ENCODE peak calls at places on chromosomes 3 and 15, in four cellular contexts. O is transverse colon, R is lower leg skin, U is stomach. J is an unnamed sample.
A peak's percentile ranks its signal among the peaks of the same experiment; 100 is the strongest.

GRCh38 chr3:79822076-79822475 is 54.3 kb upstream of the ROBO1 start:
- DNase-seq in R (no peak), U (no peak), O (no peak), J (no peak)

GRCh38 chr15:90059208-90059985 is 42.9 kb downstream of the IDH2 start:
- DNase-seq in O (peak; percentile 88), U (peak; percentile 73), R (no peak), J (no peak)

GRCh38 chr3:46656778-46657556 is 36.5 kb downstream of the ALS2CL start:
- DNase-seq in R (no peak), U (no peak), O (no peak), J (no peak)

GRCh38 chr3:120177151-120177550 is 82.9 kb upstream of the GSK3B start:
- DNase-seq in U (no peak), O (no peak), R (no peak), J (peak; percentile 26)

GRCh38 chr3:87311309-87311708 is 34.9 kb upstream of the POU1F1 start:
- DNase-seq in O (no peak), R (no peak), U (no peak), J (no peak)

GRCh38 chr3:104474011-104474410 is 892.7 kb upstream of the ALCAM start:
- DNase-seq in R (no peak), U (no peak), O (no peak), J (no peak)

GRCh38 chr3:194941360-194941955 is 255.8 kb downstream of the FAM43A start:
- DNase-seq in O (no peak), R (no peak), U (no peak), J (no peak)

GRCh38 chr15:48250640-48251076 is 44.6 kb downstream of the SLC12A1 start:
- DNase-seq in R (no peak), O (peak; percentile 12), U (no peak), J (peak; percentile 62)

GRCh38 chr3:5022187-5022965 is 43.1 kb downstream of the BHLHE40 start:
- DNase-seq in U (no peak), R (no peak), O (no peak), J (no peak)

GRCh38 chr3:107598926-107599754 is 76.4 kb downstream of the BBX start:
- DNase-seq in U (no peak), R (no peak), O (peak; percentile 62), J (peak; percentile 28)

GRCh38 chr3:154428369-154429206 is 1.4 kb downstream of the GPR149 start:
- DNase-seq in U (no peak), O (no peak), R (peak; percentile 81), J (no peak)

GRCh38 chr3:125478321-125478720 is 41.7 kb downstream of the SNX4 start:
- DNase-seq in U (no peak), O (no peak), R (no peak), J (no peak)

DNA sequence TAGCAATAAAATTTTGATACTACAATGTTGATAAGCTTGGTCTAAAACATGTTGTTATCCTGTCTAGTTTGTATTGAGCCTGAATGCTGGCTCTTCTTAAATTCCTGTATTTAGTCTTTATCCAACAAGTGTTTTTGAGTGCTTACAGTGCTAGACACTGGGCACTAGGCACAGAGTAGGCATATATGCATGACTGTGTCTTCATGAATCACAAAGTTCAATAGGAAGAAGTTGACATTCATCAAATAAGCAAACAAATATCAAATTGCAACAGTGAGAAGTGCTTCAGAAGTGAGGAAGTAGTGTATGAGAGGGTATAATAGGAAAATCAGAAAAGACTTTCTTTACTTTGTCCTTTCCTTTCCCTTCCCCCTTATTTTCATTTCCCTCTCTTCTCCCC is 6.8 kb downstream of the CD96 start:
- DNase-seq in U (no peak), O (no peak), R (no peak), J (no peak)
- H3K4me3 ChIP-seq in U (no peak overlapping the region), O (no peak overlapping the region), R (no peak overlapping the region), J (no peak overlapping the region)

DNA sequence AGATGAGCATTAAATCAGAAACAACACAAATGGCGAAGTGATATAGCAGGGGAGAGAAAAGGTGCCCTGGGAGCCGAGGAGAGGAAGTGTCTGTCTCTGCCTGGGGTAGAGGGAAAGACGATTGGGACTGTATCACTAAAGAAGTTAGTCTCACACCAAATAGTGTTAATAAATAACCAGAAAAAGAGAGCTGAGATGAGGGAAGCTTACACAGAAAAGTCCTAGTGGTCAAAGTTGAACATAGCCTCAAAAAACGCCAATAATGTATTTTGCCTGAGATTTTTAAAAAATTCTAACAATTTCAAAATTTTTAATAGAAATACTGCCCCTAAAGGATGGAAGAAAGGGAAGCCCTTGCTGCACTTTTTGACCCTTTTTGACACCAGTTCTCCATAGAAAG is 417.6 kb downstream of the TUSC7 start:
- DNase-seq in U (no peak), R (no peak), O (no peak), J (no peak)
- TF ChIP-seq CTCF in U (no peak), R (no peak), O (no peak), J (no peak)

GRCh38 chr3:191328963-191329653 is at the start of gene CCDC50:
- DNase-seq in O (peak; percentile 93), U (peak; percentile 86), R (peak; percentile 97), J (no peak)

GRCh38 chr3:191330309-191330712 is at the start of gene UTS2B:
- DNase-seq in O (no peak), R (no peak), U (no peak), J (no peak)

GRCh38 chr3:191328383-191328962 is 721 bp upstream of the CCDC50 start:
- DNase-seq in O (no peak), U (no peak), R (no peak), J (no peak)

GRCh38 chr3:191331443-191331842 is 1.1 kb upstream of the UTS2B start:
- DNase-seq in O (no peak), R (no peak), U (no peak), J (no peak)

GRCh38 chr3:191329654-191330308 is 545 bp downstream of the UTS2B start:
- DNase-seq in O (peak; percentile 69), U (peak; percentile 54), R (peak; percentile 91), J (no peak)
- H3K4me3 ChIP-seq in O (peak overlapping the region; percentile 85), U (peak overlapping the region; percentile 62), R (peak overlapping the region; percentile 92), J (peak overlapping the region; percentile 79)

DNA sequence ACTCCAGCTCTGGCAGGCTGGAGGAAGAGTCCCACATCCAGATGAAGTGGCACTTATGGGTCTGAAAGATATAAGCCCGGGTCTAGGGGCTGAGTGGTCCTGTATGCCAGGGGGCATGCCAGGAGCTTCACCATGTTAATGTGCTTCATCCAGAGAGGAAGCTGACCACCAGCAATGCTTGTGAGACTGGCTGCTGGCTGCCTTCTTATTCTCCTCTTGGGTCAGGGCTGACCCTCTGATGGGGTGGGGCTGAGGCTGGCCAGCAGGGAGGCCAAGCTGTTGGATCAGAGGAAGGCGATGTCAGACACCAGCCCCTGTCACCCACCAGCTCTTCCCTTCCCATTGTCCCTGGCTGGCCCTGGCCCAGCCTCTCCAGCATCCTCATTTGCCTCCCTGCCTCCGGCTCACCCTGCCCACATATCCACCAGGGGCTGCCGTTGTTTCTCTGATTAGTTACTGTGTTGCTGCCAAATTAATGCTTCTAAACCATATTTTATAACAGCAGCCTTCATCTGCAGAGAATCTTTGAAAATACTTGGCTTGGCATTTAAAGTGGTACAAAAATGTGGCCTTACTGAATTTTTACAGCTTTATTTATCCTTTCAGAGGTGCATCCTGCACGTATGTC is 20.4 kb upstream of the PSTPIP1 start:
- DNase-seq in U (no peak), O (no peak), R (no peak), J (no peak)
- TF ChIP-seq CTCF in U (no peak), O (no peak), R (no peak), J (no peak)

DNA sequence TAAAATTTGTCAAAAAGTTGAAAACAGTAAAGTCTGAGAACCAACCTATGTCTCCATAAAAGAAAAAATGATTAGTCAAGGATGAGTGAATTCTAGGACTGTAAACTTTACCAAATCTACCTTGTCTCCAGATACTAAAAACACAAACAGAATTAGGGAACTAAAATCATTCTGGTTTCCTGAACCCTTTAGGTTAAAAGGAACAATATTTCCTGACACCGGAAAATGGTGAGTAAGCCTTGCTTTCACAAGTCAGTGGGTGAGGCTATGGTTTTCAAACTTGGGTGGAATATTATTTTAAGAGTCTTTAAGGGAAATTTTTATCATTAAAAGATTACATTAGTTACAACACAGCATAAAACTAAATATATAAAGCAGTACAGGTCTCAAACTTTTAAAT is 2.4 kb downstream of the SLC12A6 start:
- DNase-seq in U (no peak), O (no peak), R (no peak), J (no peak)
- H3K4me3 ChIP-seq in U (peak overlapping the region; percentile 89), O (no peak overlapping the region), R (no peak overlapping the region), J (no peak overlapping the region)

GRCh38 chr3:8320711-8321458 is 180.7 kb upstream of the LMCD1 start:
- DNase-seq in O (no peak), U (no peak), R (no peak), J (no peak)

GRCh38 chr3:8325306-8325705 is 176.3 kb upstream of the LMCD1 start:
- DNase-seq in O (no peak), R (no peak), U (no peak), J (no peak)

GRCh38 chr3:8327739-8328138 is 173.9 kb upstream of the LMCD1 start:
- DNase-seq in R (no peak), U (no peak), O (no peak), J (no peak)

GRCh38 chr3:8328971-8329370 is 172.7 kb upstream of the LMCD1 start:
- DNase-seq in O (no peak), U (no peak), R (no peak), J (no peak)

DNA sequence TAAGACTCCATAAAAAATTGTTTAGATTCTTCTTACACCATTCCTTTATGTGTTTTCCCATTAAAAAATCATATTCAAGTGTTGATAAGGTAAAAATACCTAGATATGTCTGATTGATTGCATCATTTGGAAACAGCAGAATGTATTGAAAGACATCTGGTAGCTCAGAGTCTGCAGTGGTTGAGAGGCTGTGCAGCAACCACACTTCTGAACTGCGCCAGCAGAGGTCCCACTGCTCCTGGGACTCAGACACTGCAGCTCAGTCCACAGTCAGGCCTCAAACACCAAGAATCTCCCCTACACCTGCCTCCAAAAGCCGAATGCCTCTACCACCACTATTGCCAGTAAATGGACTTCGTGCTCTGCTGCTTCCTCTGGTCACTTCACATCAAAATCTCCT is 176.9 kb upstream of the LMCD1 start:
- DNase-seq in U (peak; percentile 48), O (peak; percentile 16), R (no peak), J (no peak)
- TF ChIP-seq CTCF in U (peak; percentile 9), O (no peak), R (no peak), J (peak; percentile 47)